ENCODE peak calls at places on chromosomes 12 and 14, in ten cellular contexts. E, D, I, Z, Y, U, W, M, N and S are unnamed samples.

GRCh38 chr14:104151546-104152245 is 13.3 kb downstream of the KIF26A start:
- DNase-seq in E (no peak), D (no peak), I (no peak), Z (no peak), Y (no peak), U (no peak), W (no peak), M (no peak), N (no peak), S (no peak)

GRCh38 chr14:20460458-20461229 is 590 bp downstream of the PIP4P1 start:
- DNase-seq in E (no peak), D (no peak), I (peak), Z (no peak), Y (no peak), U (no peak), W (no peak), M (no peak), N (peak), S (peak)

GRCh38 chr14:64465856-64466554 is 706 bp downstream of the AKAP5 start:
- DNase-seq in E (no peak), D (peak), I (no peak), Z (no peak), Y (no peak), U (no peak), W (no peak), M (peak), N (no peak), S (no peak)

GRCh38 chr12:98420403-98420800 is 95.0 kb upstream of the TMPO start:
- DNase-seq in E (no peak), D (no peak), I (no peak), Z (no peak), Y (no peak), U (no peak), W (peak), M (no peak), N (no peak), S (no peak)

GRCh38 chr12:24617471-24617870 is 331.4 kb downstream of the BCAT1 start:
- DNase-seq in E (no peak), D (peak), I (no peak), Z (peak), Y (no peak), U (no peak), W (no peak), M (no peak), N (no peak), S (no peak)

GRCh38 chr12:47851303-47851952 is 31.7 kb upstream of the HDAC7 start:
- DNase-seq in E (no peak), D (no peak), I (no peak), Z (no peak), Y (no peak), U (no peak), W (no peak), M (no peak), N (no peak), S (no peak)

GRCh38 chr12:128951448-128951847 is 98.2 kb downstream of the GLT1D1 start:
- DNase-seq in E (no peak), D (no peak), I (no peak), Z (no peak), Y (no peak), U (no peak), W (no peak), M (no peak), N (no peak), S (no peak)

GRCh38 chr12:3035815-3036702 is 41.1 kb upstream of the TSPAN9 start:
- DNase-seq in E (no peak), D (no peak), I (no peak), Z (no peak), Y (no peak), U (no peak), W (no peak), M (no peak), N (no peak), S (no peak)

GRCh38 chr14:105092124-105092911 is 27.1 kb upstream of the GPR132 start:
- DNase-seq in E (no peak), D (peak), I (no peak), Z (no peak), Y (no peak), U (no peak), W (no peak), M (no peak), N (no peak), S (no peak)

GRCh38 chr12:122336015-122336946 is 70.0 kb upstream of the VPS33A start:
- DNase-seq in E (peak), D (peak), I (peak), Z (no peak), Y (no peak), U (peak), W (no peak), M (peak), N (peak), S (peak)

GRCh38 chr14:93049295-93049694 is 66.4 kb downstream of the ITPK1 start:
- DNase-seq in E (no peak), D (peak), I (no peak), Z (no peak), Y (no peak), U (no peak), W (peak), M (no peak), N (no peak), S (no peak)

GRCh38 chr14:24712909-24713308 is 78.9 kb upstream of the GZMB start:
- DNase-seq in E (no peak), D (no peak), I (no peak), Z (no peak), Y (no peak), U (no peak), W (peak), M (no peak), N (no peak), S (no peak)

GRCh38 chr14:32567543-32568384 is 238.7 kb downstream of the AKAP6 start:
- DNase-seq in E (no peak), D (peak), I (no peak), Z (peak), Y (no peak), U (no peak), W (no peak), M (no peak), N (no peak), S (no peak)

GRCh38 chr12:553216-554000 is 93.7 kb downstream of the B4GALNT3 start:
- DNase-seq in E (no peak), D (no peak), I (peak), Z (no peak), Y (no peak), U (no peak), W (no peak), M (no peak), N (peak), S (peak)

GRCh38 chr14:68899033-68899603 is 80.0 kb downstream of the ACTN1 start:
- DNase-seq in E (no peak), D (no peak), I (no peak), Z (no peak), Y (no peak), U (no peak), W (no peak), M (no peak), N (no peak), S (peak)

GRCh38 chr14:32372154-32372553 is 43.1 kb downstream of the AKAP6 start:
- DNase-seq in E (no peak), D (peak), I (no peak), Z (peak), Y (no peak), U (no peak), W (no peak), M (no peak), N (no peak), S (no peak)

GRCh38 chr12:10147714-10148403 is 17.9 kb upstream of the CLEC7A start:
- DNase-seq in E (no peak), D (no peak), I (no peak), Z (no peak), Y (no peak), U (no peak), W (no peak), M (no peak), N (no peak), S (no peak)

GRCh38 chr12:60205500-60205899 is 609.7 kb downstream of the SLC16A7 start:
- DNase-seq in E (no peak), D (peak), I (no peak), Z (peak), Y (no peak), U (no peak), W (no peak), M (no peak), N (no peak), S (no peak)

GRCh38 chr14:55265197-55265596 is 6.0 kb upstream of the FBXO34 start:
- DNase-seq in E (no peak), D (no peak), I (no peak), Z (no peak), Y (no peak), U (no peak), W (no peak), M (no peak), N (no peak), S (no peak)

GRCh38 chr12:71392521-71393145 is 47.0 kb upstream of the LGR5 start:
- DNase-seq in E (no peak), D (peak), I (peak), Z (peak), Y (peak), U (peak), W (peak), M (peak), N (peak), S (no peak)

GRCh38 chr14:102088012-102088792 is 1.4 kb upstream of the HSP90AA1 start:
- DNase-seq in E (peak), D (no peak), I (peak), Z (no peak), Y (no peak), U (peak), W (no peak), M (peak), N (peak), S (peak)

GRCh38 chr12:16939871-16940306 is 333.9 kb upstream of the LMO3 start:
- DNase-seq in E (no peak), D (peak), I (no peak), Z (peak), Y (peak), U (peak), W (peak), M (peak), N (no peak), S (no peak)

GRCh38 chr12:52228931-52229330 is 4.1 kb upstream of the KRT7 start:
- DNase-seq in E (no peak), D (no peak), I (no peak), Z (no peak), Y (no peak), U (no peak), W (no peak), M (no peak), N (no peak), S (no peak)

GRCh38 chr14:95531473-95531872 is 3.4 kb upstream of the GLRX5 start:
- DNase-seq in E (no peak), D (peak), I (no peak), Z (no peak), Y (no peak), U (no peak), W (no peak), M (no peak), N (no peak), S (no peak)

GRCh38 chr14:30580616-30581282 is 21.8 kb downstream of the G2E3 start:
- DNase-seq in E (no peak), D (peak), I (no peak), Z (no peak), Y (no peak), U (no peak), W (no peak), M (no peak), N (no peak), S (no peak)

GRCh38 chr14:95452176-95452889 is 64.1 kb downstream of the SYNE3 start:
- DNase-seq in E (no peak), D (no peak), I (no peak), Z (no peak), Y (no peak), U (no peak), W (peak), M (no peak), N (no peak), S (no peak)